ENCODE peak calls at places on chromosomes 3 and 15, in six cellular contexts. T is germinal center; M is cardiac fibroblast; X is Right ventricle myocardium superior; Z is stimulated activated CD4-positive, alpha-beta T cell treated with anti-CD3 and anti-CD28 coated beads, Interleukin-2, amount 100 ng/mL, for 48 hours; V is cardiac muscle cell. F is an unnamed sample.
A peak's percentile ranks its signal among the peaks of the same experiment; 100 is the strongest.

GRCh38 chr3:48595526-48596121 is 495 bp upstream of the COL7A1 start:
- DNase-seq in T (no peak), M (peak; percentile 59), X (peak; percentile 57), Z (no peak), V (peak; percentile 67), F (no peak)

GRCh38 chr3:176855901-176856486 is 341.3 kb downstream of the TBL1XR1 start:
- DNase-seq in T (no peak), M (no peak), X (no peak), Z (no peak), V (no peak), F (no peak)

GRCh38 chr3:152315623-152316022 is 46.9 kb downstream of the MBNL1 start:
- DNase-seq in T (no peak), M (peak; percentile 76), X (peak; percentile 40), Z (no peak), V (peak; percentile 79), F (no peak)

GRCh38 chr3:70352215-70352614 is 39.8 kb upstream of the MDFIC2 start:
- DNase-seq in T (no peak), M (no peak), X (no peak), Z (no peak), V (no peak), F (no peak)

GRCh38 chr3:15099364-15100098 is 583 bp upstream of the RBSN start:
- DNase-seq in T (no peak), M (no peak), X (no peak), Z (no peak), V (no peak), F (no peak)

GRCh38 chr15:74422723-74423442 is 10.9 kb downstream of the SEMA7A start:
- DNase-seq in T (no peak), M (peak; percentile 65), X (peak; percentile 24), Z (no peak), V (peak; percentile 60), F (no peak)

GRCh38 chr3:177602601-177603136 is 405.4 kb upstream of the TBL1XR1 start:
- DNase-seq in T (no peak), M (no peak), X (no peak), Z (no peak), V (peak; percentile 32), F (no peak)

GRCh38 chr3:123169492-123169929 is 32.2 kb upstream of the SEC22A start:
- DNase-seq in T (no peak), M (no peak), X (no peak), Z (no peak), V (no peak), F (no peak)

GRCh38 chr3:114308830-114309229 is 15.0 kb downstream of the TIGIT start:
- DNase-seq in T (peak; percentile 37), M (no peak), X (no peak), Z (peak; percentile 37), V (no peak), F (peak; percentile 66)

GRCh38 chr3:81998139-81998755 is 236.8 kb upstream of the GBE1 start:
- DNase-seq in T (no peak), M (peak; percentile 36), X (no peak), Z (no peak), V (peak; percentile 56), F (no peak)

F was measured in activated T-helper 9 cell treated with anti-CD3 and anti-CD28 coated beads, Interleukin-2, amount 50 U/mL, for 16 hours.